ENCODE peak calls at places on chromosomes 2 and 18, in four cellular contexts. I is HepG2, K is HCT116, E is Panc1. U is an unnamed sample.

GRCh38 chr2:240250985-240251847 is 110.8 kb upstream of the OTOS start:
- DNase-seq in E (peak), I (peak), K (peak), U (peak)

GRCh38 chr2:111900859-111901258 is 2.5 kb downstream of the MERTK start:
- DNase-seq in K (no peak), E (no peak), I (peak), U (no peak)

GRCh38 chr2:133342960-133343359 is 225.3 kb downstream of the NCKAP5 start:
- DNase-seq in K (no peak), I (no peak), E (no peak), U (no peak)

GRCh38 chr2:5696741-5697521 is 4.7 kb downstream of the SOX11 start:
- DNase-seq in E (no peak), K (no peak), I (no peak), U (no peak)

GRCh38 chr2:239086325-239087020 is 238.6 kb downstream of the TWIST2 start:
- DNase-seq in E (no peak), I (no peak), K (no peak), U (peak)

GRCh38 chr2:47344890-47345583 is 57.9 kb upstream of the MSH2 start:
- DNase-seq in K (peak), I (peak), E (no peak), U (peak)

GRCh38 chr2:120398961-120399888 is 53.3 kb downstream of the INHBB start:
- DNase-seq in K (peak), I (peak), E (peak), U (no peak)

GRCh38 chr18:44325903-44326650 is 354.6 kb upstream of the SETBP1 start:
- DNase-seq in K (no peak), I (no peak), E (no peak), U (peak)

GRCh38 chr2:133326651-133327397 is 241.4 kb downstream of the NCKAP5 start:
- DNase-seq in E (no peak), I (no peak), K (no peak), U (no peak)

GRCh38 chr2:175806115-175806470 is 196.0 kb downstream of the LNPK start:
- DNase-seq in I (no peak), K (no peak), E (no peak), U (no peak)

GRCh38 chr2:25976884-25977741 is 5.2 kb downstream of the KIF3C start:
- DNase-seq in I (no peak), K (no peak), E (no peak), U (no peak)

GRCh38 chr18:12976305-12976704 is 14.9 kb upstream of the CEP192 start:
- DNase-seq in K (no peak), E (no peak), I (no peak), U (no peak)

GRCh38 chr2:42909966-42910365 is 117.6 kb upstream of the HAAO start:
- DNase-seq in I (no peak), E (no peak), K (no peak), U (no peak)

GRCh38 chr2:128638741-128639477 is 320.2 kb upstream of the HS6ST1 start:
- DNase-seq in E (no peak), K (no peak), I (no peak), U (no peak)

GRCh38 chr2:241818229-241818942 is 9.4 kb downstream of the NEU4 start:
- DNase-seq in E (no peak), K (no peak), I (no peak), U (no peak)

GRCh38 chr2:226123307-226123706 is 676.3 kb downstream of the IRS1 start:
- DNase-seq in K (no peak), E (no peak), I (no peak), U (no peak)

GRCh38 chr2:63789318-63790051 is 52.2 kb upstream of the UGP2 start:
- DNase-seq in K (no peak), E (no peak), I (no peak), U (no peak)

GRCh38 chr18:10234912-10235439 is 219.5 kb upstream of the APCDD1 start:
- DNase-seq in K (no peak), E (no peak), I (no peak), U (no peak)

GRCh38 chr2:85230637-85231036 is 97.2 kb downstream of the TGOLN2 start:
- DNase-seq in I (no peak), K (no peak), E (no peak), U (no peak)

GRCh38 chr2:42961385-42961800 is 169.0 kb upstream of the HAAO start:
- DNase-seq in K (no peak), E (no peak), I (no peak), U (no peak)

GRCh38 chr18:70366670-70367069 is 77.8 kb downstream of the SOCS6 start:
- DNase-seq in E (no peak), I (no peak), K (no peak), U (no peak)

GRCh38 chr2:72843301-72843700 is 17.5 kb upstream of the EXOC6B start:
- DNase-seq in I (no peak), K (no peak), E (no peak), U (no peak)

GRCh38 chr2:54598347-54599325 is 124.8 kb upstream of the EML6 start:
- DNase-seq in I (no peak), K (no peak), E (no peak), U (peak)

GRCh38 chr2:127387655-127388422 is at the start of gene MAP3K2:
- DNase-seq in K (peak), E (no peak), I (peak), U (peak)

GRCh38 chr18:47944972-47945843 is 14.7 kb upstream of the SMAD2 start:
- DNase-seq in K (no peak), E (peak), I (peak), U (peak)

GRCh38 chr2:159256159-159256558 is 30.3 kb downstream of the WDSUB1 start:
- DNase-seq in I (no peak), E (no peak), K (no peak), U (no peak)

GRCh38 chr2:241931084-241931975 is 61.8 kb downstream of the RTP5 start:
- DNase-seq in K (no peak), I (no peak), E (no peak), U (no peak)

GRCh38 chr2:85745619-85746018 is 8.2 kb upstream of the ATOH8 start:
- DNase-seq in E (no peak), K (no peak), I (no peak), U (no peak)

GRCh38 chr18:392926-393325 is 107.6 kb downstream of the COLEC12 start:
- DNase-seq in I (no peak), K (no peak), E (no peak), U (no peak)

GRCh38 chr18:54392621-54393023 is 34.9 kb downstream of the C18orf54 start:
- DNase-seq in K (peak), I (peak), E (peak), U (peak)

GRCh38 chr2:114442545-114442944 is at the start of gene DPP10:
- DNase-seq in I (peak), K (no peak), E (no peak), U (peak)

GRCh38 chr2:169664600-169664977 is 29.6 kb downstream of the CFAP210 start:
- DNase-seq in K (no peak), I (no peak), E (no peak), U (no peak)

GRCh38 chr18:934518-935123 is 29.9 kb downstream of the ADCYAP1 start:
- DNase-seq in I (no peak), E (no peak), K (no peak), U (no peak)

GRCh38 chr18:36420826-36421225 is 123.3 kb downstream of the FHOD3 start:
- DNase-seq in K (no peak), I (no peak), E (no peak), U (no peak)

GRCh38 chr2:42164046-42164445 is 5.1 kb upstream of the EML4 start:
- DNase-seq in I (no peak), K (no peak), E (no peak), U (no peak)

GRCh38 chr2:240988146-240988545 is 10.3 kb upstream of the SNED1 start:
- DNase-seq in I (no peak), E (no peak), K (no peak), U (no peak)

GRCh38 chr2:235866373-235866772 is 301.8 kb downstream of the GBX2 start:
- DNase-seq in I (no peak), E (no peak), K (no peak), U (no peak)

DNA sequence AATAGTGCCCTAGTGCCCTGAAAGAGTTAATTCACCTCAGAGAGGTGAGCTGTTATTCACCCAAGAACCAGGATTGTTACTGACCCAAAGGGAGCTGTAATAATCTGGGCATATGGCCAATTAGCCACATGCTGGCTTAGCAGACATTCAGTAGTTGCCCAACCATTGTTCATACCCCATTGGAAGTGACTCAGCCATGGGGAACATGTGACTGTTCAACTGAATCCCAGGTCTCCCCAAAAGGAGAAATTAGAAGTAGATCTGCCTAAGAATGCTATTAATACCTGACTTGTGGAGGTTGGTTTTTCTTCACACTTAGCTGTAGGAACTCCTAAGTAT is 272.6 kb upstream of the UBE2E3 start:
- DNase-seq in I (peak), K (peak), E (no peak), U (no peak)
- TF ChIP-seq TCF7L2 in I (no peak), K (no peak), E (no peak), U (no peak)

GRCh38 chr2:227407601-227408089 is 19.9 kb upstream of the SCYGR1 start:
- DNase-seq in I (no peak), E (no peak), K (no peak), U (no peak)
- TF ChIP-seq TCF7L2 in I (no peak), E (no peak), K (no peak), U (no peak)

GRCh38 chr18:58541137-58541788 is 87.6 kb downstream of the ALPK2 start:
- DNase-seq in I (no peak), E (no peak), K (peak), U (no peak)
- TF ChIP-seq TCF7L2 in I (no peak), E (no peak), K (no peak), U (no peak)

GRCh38 chr2:156481295-156481694 is 45.1 kb downstream of the GPD2 start:
- DNase-seq in E (no peak), K (no peak), I (no peak), U (no peak)
- TF ChIP-seq TCF7L2 in E (no peak), K (no peak), I (no peak), U (no peak)

GRCh38 chr2:62578837-62579640 is 73.0 kb upstream of the TMEM17 start:
- DNase-seq in K (peak), E (peak), I (peak), U (no peak)
- TF ChIP-seq TCF7L2 in K (peak), E (no peak), I (no peak), U (no peak)

DNA sequence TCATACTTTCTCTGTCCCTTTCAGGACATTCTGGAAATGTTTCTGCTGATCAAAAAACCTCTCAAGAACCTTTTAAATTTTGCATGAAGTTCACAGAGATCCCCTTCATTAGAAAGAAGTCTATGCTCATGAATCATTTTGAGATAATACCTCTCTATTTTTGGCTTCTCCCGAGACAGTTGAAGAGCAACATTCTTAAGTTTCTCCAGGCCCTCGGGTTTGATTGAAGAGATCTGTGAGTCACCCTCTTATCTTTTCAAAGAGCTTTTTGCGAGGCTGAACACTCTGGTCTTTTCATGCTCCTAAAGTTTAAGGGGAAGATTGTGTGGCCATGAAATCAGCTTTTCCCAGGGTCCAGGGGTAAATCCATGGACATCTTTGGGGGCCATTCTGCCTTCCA is 354.2 kb downstream of the FBXO15 start:
- DNase-seq in E (no peak), I (no peak), K (no peak), U (no peak)
- TF ChIP-seq TCF7L2 in E (no peak), I (no peak), K (no peak), U (no peak)

DNA sequence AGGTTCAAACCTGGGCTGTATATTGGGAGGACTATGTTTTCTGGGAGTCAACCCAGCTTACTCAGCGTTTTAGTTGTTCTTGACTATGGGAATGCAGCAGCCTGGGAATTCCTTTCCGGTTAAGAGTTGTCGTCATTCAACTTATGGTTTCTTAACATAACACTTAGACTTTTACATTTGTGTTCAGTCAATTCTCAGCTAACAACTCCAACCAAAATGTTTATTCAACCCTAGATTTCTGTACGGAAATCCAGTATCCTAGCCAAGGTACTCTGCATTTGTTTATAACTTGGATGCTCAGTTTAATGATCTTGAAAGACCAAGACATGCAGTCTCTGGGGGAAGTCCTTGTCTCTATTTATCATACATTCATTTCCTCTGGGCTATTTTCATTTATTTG is 960.9 kb downstream of the CBLN2 start:
- DNase-seq in I (no peak), K (no peak), E (no peak), U (no peak)
- TF ChIP-seq TCF7L2 in I (no peak), K (no peak), E (no peak), U (no peak)

DNA sequence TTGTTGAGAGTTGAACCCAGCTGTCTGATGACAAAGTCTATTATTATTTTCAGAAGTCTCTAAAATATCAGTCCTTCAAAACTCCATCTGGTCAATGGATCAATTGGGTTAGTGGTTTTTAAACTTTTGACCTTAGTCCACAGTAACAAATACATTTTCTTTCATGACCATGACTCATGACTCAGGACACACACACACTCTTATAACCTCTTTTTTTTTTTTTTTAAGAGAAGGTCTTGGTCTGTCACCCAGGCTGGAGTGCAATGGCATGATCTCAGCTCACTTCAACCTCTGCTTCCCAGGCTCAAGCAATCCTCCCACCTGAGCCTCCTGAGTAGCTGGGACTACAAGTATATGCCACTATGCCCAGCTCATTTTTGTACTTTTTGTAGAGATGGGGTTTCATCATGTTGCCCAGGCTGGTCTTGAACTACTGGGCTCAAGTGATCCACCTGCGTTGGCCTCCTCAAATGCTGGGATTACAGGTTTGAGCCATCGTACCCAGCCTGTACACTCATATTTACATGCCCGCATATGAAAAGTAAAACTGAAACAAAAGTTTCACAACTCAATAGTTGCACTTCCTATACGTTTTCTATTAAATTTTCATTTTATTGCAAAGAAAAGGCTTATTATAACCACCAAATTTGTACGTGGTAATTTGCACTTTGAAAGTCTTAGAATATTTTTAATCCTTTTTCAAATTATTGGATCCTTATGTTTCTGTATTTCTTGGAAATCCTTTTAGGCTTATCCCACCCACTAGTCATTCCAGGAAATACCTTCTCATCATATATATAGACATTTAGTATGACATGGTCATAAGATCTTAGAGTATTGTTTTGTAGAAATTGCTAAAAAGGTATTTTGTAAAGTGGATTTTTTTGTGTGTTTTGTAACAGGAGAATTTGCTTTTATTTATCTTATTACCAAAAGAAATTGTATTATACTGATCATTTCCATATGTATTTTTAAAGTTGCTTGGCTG is 199.0 kb downstream of the LPIN1 start:
- DNase-seq in K (no peak), E (no peak), I (no peak), U (no peak)
- TF ChIP-seq TCF7L2 in K (no peak), E (no peak), I (no peak), U (no peak)

GRCh38 chr18:5962362-5962761 is 67.0 kb upstream of the TMEM200C start:
- DNase-seq in K (no peak), E (no peak), I (no peak), U (no peak)

GRCh38 chr18:5958822-5959221 is 63.5 kb upstream of the TMEM200C start:
- DNase-seq in E (no peak), I (no peak), K (no peak), U (no peak)

GRCh38 chr18:5963267-5963666 is 67.9 kb upstream of the TMEM200C start:
- DNase-seq in I (no peak), E (no peak), K (no peak), U (no peak)

GRCh38 chr18:5961828-5962150 is 66.5 kb upstream of the TMEM200C start:
- DNase-seq in K (no peak), E (no peak), I (no peak), U (no peak)

DNA sequence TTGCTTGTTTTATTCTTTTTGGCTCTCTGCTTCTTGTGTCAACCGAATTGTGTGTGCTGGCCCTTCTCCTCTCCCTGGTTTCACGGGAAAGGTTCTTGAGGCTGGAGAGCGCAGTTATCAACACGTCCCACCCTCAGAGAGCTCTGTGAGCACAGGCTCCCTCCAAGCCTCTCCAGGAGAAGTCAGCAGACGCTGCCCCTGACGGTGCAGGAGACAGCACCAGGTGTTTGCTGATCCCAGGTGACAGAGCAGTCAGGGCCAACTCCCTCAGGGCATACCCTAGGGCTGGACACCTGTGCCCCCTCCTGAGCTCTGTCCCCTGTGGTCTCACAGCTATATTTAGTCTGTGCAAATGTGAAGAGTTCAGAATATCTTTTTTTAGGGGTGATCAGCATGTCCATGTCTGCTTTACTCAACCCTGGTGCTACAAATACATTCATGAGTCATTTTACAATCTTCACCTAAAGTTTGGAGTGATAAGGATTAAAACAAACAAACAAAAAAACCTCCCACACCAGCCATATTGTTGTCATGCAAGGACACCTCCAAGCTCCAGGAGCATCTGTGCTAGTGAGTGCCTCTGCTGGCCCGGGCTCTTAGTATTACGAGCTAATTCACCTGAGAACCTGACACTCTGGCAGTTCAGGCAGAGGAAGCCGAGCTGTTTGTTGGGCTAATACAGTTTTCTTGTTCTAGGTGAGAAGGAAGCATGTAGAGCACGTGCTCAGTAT is 65.9 kb upstream of the TMEM200C start:
- DNase-seq in K (no peak), E (no peak), I (no peak), U (no peak)
- TF ChIP-seq TCF7L2 in K (no peak), E (no peak), I (no peak), U (no peak)